ENCODE peak calls at places on chromosomes 4 and X, in ten cellular contexts. One of them, this sample, is unnamed.

GRCh38 chr4:73836373-73837269 is at the start of gene CXCL6:
- DNase-seq in tibial nerve: no peak
- DNase-seq in left ventricle myocardium inferior: peak; percentile 30
- DNase-seq in psoas muscle: peak; percentile 58
- DNase-seq in A549: no peak
- DNase-seq in body of pancreas: peak; percentile 46
- DNase-seq in CD8-positive, alpha-beta T cell: no peak
- DNase-seq in nephron progenitor cell: peak; percentile 66
- DNase-seq in lower lobe of right lung: peak; percentile 56
- DNase-seq in neural crest cell: peak; percentile 36
- DNase-seq in this sample: peak; percentile 56

GRCh38 chrX:141405486-141405877 is 163.2 kb upstream of the SPANXC start:
- DNase-seq in tibial nerve: no peak
- DNase-seq in left ventricle myocardium inferior: no peak
- DNase-seq in psoas muscle: no peak
- DNase-seq in A549: peak; percentile 70
- DNase-seq in body of pancreas: no peak
- DNase-seq in CD8-positive, alpha-beta T cell: no peak
- DNase-seq in nephron progenitor cell: no peak
- DNase-seq in lower lobe of right lung: no peak
- DNase-seq in neural crest cell: no peak
- DNase-seq in this sample: no peak

GRCh38 chr4:41281038-41281634 is 24.4 kb downstream of the UCHL1 start:
- DNase-seq in tibial nerve: peak; percentile 86
- DNase-seq in left ventricle myocardium inferior: no peak
- DNase-seq in psoas muscle: no peak
- DNase-seq in A549: peak; percentile 81
- DNase-seq in body of pancreas: peak; percentile 34
- DNase-seq in CD8-positive, alpha-beta T cell: peak; percentile 13
- DNase-seq in nephron progenitor cell: peak; percentile 57
- DNase-seq in lower lobe of right lung: no peak
- DNase-seq in neural crest cell: peak; percentile 53
- DNase-seq in this sample: peak; percentile 53

GRCh38 chrX:130746709-130747347 is 156.2 kb downstream of the ENOX2 start:
- DNase-seq in tibial nerve: no peak
- DNase-seq in left ventricle myocardium inferior: no peak
- DNase-seq in psoas muscle: no peak
- DNase-seq in A549: no peak
- DNase-seq in body of pancreas: no peak
- DNase-seq in CD8-positive, alpha-beta T cell: no peak
- DNase-seq in nephron progenitor cell: no peak
- DNase-seq in lower lobe of right lung: no peak
- DNase-seq in neural crest cell: no peak
- DNase-seq in this sample: no peak

GRCh38 chrX:66632473-66632872 is 6.4 kb downstream of the EDA2R start:
- DNase-seq in tibial nerve: no peak
- DNase-seq in left ventricle myocardium inferior: no peak
- DNase-seq in psoas muscle: no peak
- DNase-seq in A549: no peak
- DNase-seq in body of pancreas: no peak
- DNase-seq in CD8-positive, alpha-beta T cell: no peak
- DNase-seq in nephron progenitor cell: no peak
- DNase-seq in lower lobe of right lung: no peak
- DNase-seq in neural crest cell: no peak
- DNase-seq in this sample: no peak

GRCh38 chr4:115851918-115852766 is 738.7 kb upstream of the NDST4 start:
- DNase-seq in tibial nerve: peak; percentile 45
- DNase-seq in left ventricle myocardium inferior: no peak
- DNase-seq in psoas muscle: no peak
- DNase-seq in A549: no peak
- DNase-seq in body of pancreas: peak; percentile 78
- DNase-seq in CD8-positive, alpha-beta T cell: no peak
- DNase-seq in nephron progenitor cell: peak; percentile 69
- DNase-seq in lower lobe of right lung: peak; percentile 34
- DNase-seq in neural crest cell: peak; percentile 57
- DNase-seq in this sample: peak; percentile 54

GRCh38 chrX:9569875-9570274 is 105.0 kb downstream of the TBL1X start:
- DNase-seq in tibial nerve: no peak
- DNase-seq in left ventricle myocardium inferior: no peak
- DNase-seq in psoas muscle: no peak
- DNase-seq in A549: no peak
- DNase-seq in body of pancreas: no peak
- DNase-seq in CD8-positive, alpha-beta T cell: no peak
- DNase-seq in nephron progenitor cell: no peak
- DNase-seq in lower lobe of right lung: no peak
- DNase-seq in neural crest cell: no peak
- DNase-seq in this sample: no peak

GRCh38 chr4:52369649-52370048 is 289.5 kb downstream of the USP46 start:
- DNase-seq in tibial nerve: no peak
- DNase-seq in left ventricle myocardium inferior: no peak
- DNase-seq in psoas muscle: no peak
- DNase-seq in A549: no peak
- DNase-seq in body of pancreas: no peak
- DNase-seq in CD8-positive, alpha-beta T cell: no peak
- DNase-seq in nephron progenitor cell: no peak
- DNase-seq in lower lobe of right lung: no peak
- DNase-seq in neural crest cell: no peak
- DNase-seq in this sample: no peak

GRCh38 chr4:76554630-76555029 is 119.6 kb downstream of the SHROOM3 start:
- DNase-seq in tibial nerve: no peak
- DNase-seq in left ventricle myocardium inferior: no peak
- DNase-seq in psoas muscle: no peak
- DNase-seq in A549: no peak
- DNase-seq in body of pancreas: no peak
- DNase-seq in CD8-positive, alpha-beta T cell: no peak
- DNase-seq in nephron progenitor cell: no peak
- DNase-seq in lower lobe of right lung: no peak
- DNase-seq in neural crest cell: no peak
- DNase-seq in this sample: no peak

GRCh38 chr4:8882239-8882638 is 10.6 kb upstream of the HMX1 start:
- DNase-seq in tibial nerve: no peak
- DNase-seq in left ventricle myocardium inferior: no peak
- DNase-seq in psoas muscle: no peak
- DNase-seq in A549: no peak
- DNase-seq in body of pancreas: no peak
- DNase-seq in CD8-positive, alpha-beta T cell: no peak
- DNase-seq in nephron progenitor cell: no peak
- DNase-seq in lower lobe of right lung: no peak
- DNase-seq in neural crest cell: no peak
- DNase-seq in this sample: no peak

GRCh38 chr4:15459706-15460105 is 10.0 kb upstream of the CC2D2A start:
- DNase-seq in tibial nerve: no peak
- DNase-seq in left ventricle myocardium inferior: no peak
- DNase-seq in psoas muscle: no peak
- DNase-seq in A549: no peak
- DNase-seq in body of pancreas: no peak
- DNase-seq in CD8-positive, alpha-beta T cell: no peak
- DNase-seq in nephron progenitor cell: no peak
- DNase-seq in lower lobe of right lung: no peak
- DNase-seq in neural crest cell: no peak
- DNase-seq in this sample: no peak

GRCh38 chrX:1453951-1454785 is 1.5 kb upstream of the ASMTL start:
- DNase-seq in tibial nerve: peak; percentile 80
- DNase-seq in left ventricle myocardium inferior: peak; percentile 84
- DNase-seq in psoas muscle: peak; percentile 90
- DNase-seq in A549: peak; percentile 83
- DNase-seq in body of pancreas: peak; percentile 82
- DNase-seq in CD8-positive, alpha-beta T cell: peak; percentile 96
- DNase-seq in nephron progenitor cell: peak; percentile 92
- DNase-seq in lower lobe of right lung: peak; percentile 90
- DNase-seq in neural crest cell: peak; percentile 94
- DNase-seq in this sample: peak; percentile 86

GRCh38 chr4:99390060-99390459 is 37.5 kb upstream of the ADH1C start:
- DNase-seq in tibial nerve: no peak
- DNase-seq in left ventricle myocardium inferior: no peak
- DNase-seq in psoas muscle: no peak
- DNase-seq in A549: no peak
- DNase-seq in body of pancreas: no peak
- DNase-seq in CD8-positive, alpha-beta T cell: no peak
- DNase-seq in nephron progenitor cell: no peak
- DNase-seq in lower lobe of right lung: no peak
- DNase-seq in neural crest cell: no peak
- DNase-seq in this sample: no peak

GRCh38 chr4:158446106-158446505 is 75.6 kb upstream of the RXFP1 start:
- DNase-seq in tibial nerve: no peak
- DNase-seq in left ventricle myocardium inferior: no peak
- DNase-seq in psoas muscle: no peak
- DNase-seq in A549: no peak
- DNase-seq in body of pancreas: no peak
- DNase-seq in CD8-positive, alpha-beta T cell: no peak
- DNase-seq in nephron progenitor cell: no peak
- DNase-seq in lower lobe of right lung: no peak
- DNase-seq in neural crest cell: no peak
- DNase-seq in this sample: no peak

GRCh38 chr4:73408181-73408867 is 4.2 kb downstream of the ALB start:
- DNase-seq in tibial nerve: no peak
- DNase-seq in left ventricle myocardium inferior: no peak
- DNase-seq in psoas muscle: no peak
- DNase-seq in A549: no peak
- DNase-seq in body of pancreas: no peak
- DNase-seq in CD8-positive, alpha-beta T cell: no peak
- DNase-seq in nephron progenitor cell: no peak
- DNase-seq in lower lobe of right lung: no peak
- DNase-seq in neural crest cell: no peak
- DNase-seq in this sample: no peak

GRCh38 chr4:153488006-153488718 is 22.0 kb downstream of the TMEM131L start:
- DNase-seq in tibial nerve: no peak
- DNase-seq in left ventricle myocardium inferior: no peak
- DNase-seq in psoas muscle: no peak
- DNase-seq in A549: no peak
- DNase-seq in body of pancreas: no peak
- DNase-seq in CD8-positive, alpha-beta T cell: peak; percentile 71
- DNase-seq in nephron progenitor cell: no peak
- DNase-seq in lower lobe of right lung: no peak
- DNase-seq in neural crest cell: no peak
- DNase-seq in this sample: no peak

GRCh38 chr4:112927544-112927943 is 121.9 kb upstream of the ANK2 start:
- DNase-seq in tibial nerve: no peak
- DNase-seq in left ventricle myocardium inferior: no peak
- DNase-seq in psoas muscle: no peak
- DNase-seq in A549: no peak
- DNase-seq in body of pancreas: no peak
- DNase-seq in CD8-positive, alpha-beta T cell: no peak
- DNase-seq in nephron progenitor cell: no peak
- DNase-seq in lower lobe of right lung: no peak
- DNase-seq in neural crest cell: no peak
- DNase-seq in this sample: no peak

GRCh38 chr4:98653890-98654867 is 4.2 kb downstream of the TSPAN5 start:
- DNase-seq in tibial nerve: no peak
- DNase-seq in left ventricle myocardium inferior: no peak
- DNase-seq in psoas muscle: no peak
- DNase-seq in A549: peak; percentile 25
- DNase-seq in body of pancreas: no peak
- DNase-seq in CD8-positive, alpha-beta T cell: no peak
- DNase-seq in nephron progenitor cell: no peak
- DNase-seq in lower lobe of right lung: no peak
- DNase-seq in neural crest cell: no peak
- DNase-seq in this sample: no peak

GRCh38 chr4:87141428-87141827 is 79.0 kb downstream of the KLHL8 start:
- DNase-seq in tibial nerve: no peak
- DNase-seq in left ventricle myocardium inferior: no peak
- DNase-seq in psoas muscle: no peak
- DNase-seq in A549: no peak
- DNase-seq in body of pancreas: no peak
- DNase-seq in CD8-positive, alpha-beta T cell: no peak
- DNase-seq in nephron progenitor cell: no peak
- DNase-seq in lower lobe of right lung: no peak
- DNase-seq in neural crest cell: no peak
- DNase-seq in this sample: no peak

DNA sequence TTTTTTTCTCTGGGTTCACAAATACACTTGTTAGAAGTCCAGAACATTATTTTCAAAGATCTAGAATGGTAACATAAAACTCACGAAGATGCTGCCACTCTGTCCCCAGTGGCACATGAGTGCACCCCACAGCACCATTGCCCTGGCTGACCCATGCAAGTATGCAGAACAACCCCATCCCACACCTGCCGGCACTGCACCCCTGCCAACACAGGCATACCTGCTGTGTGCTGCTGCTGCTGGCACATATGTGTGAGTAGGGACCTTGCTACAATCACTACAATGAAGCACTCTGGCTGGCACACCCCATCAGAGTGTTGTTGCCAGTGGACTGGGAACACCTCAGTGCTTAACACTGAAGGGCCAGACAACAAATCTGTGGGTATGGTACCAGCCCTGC is 66.9 kb downstream of the CISD2 start:
- DNase-seq in tibial nerve: no peak
- DNase-seq in left ventricle myocardium inferior: no peak
- DNase-seq in psoas muscle: no peak
- DNase-seq in A549: no peak
- DNase-seq in body of pancreas: no peak
- DNase-seq in CD8-positive, alpha-beta T cell: no peak
- DNase-seq in nephron progenitor cell: no peak
- DNase-seq in lower lobe of right lung: no peak
- DNase-seq in neural crest cell: no peak
- DNase-seq in this sample: no peak
- TF ChIP-seq CTCF in tibial nerve: no peak
- TF ChIP-seq CTCF in left ventricle myocardium inferior: no peak
- TF ChIP-seq CTCF in psoas muscle: no peak
- TF ChIP-seq CTCF in A549: no peak
- TF ChIP-seq CTCF in body of pancreas: no peak
- TF ChIP-seq CTCF in CD8-positive, alpha-beta T cell: no peak
- TF ChIP-seq CTCF in nephron progenitor cell: no peak
- TF ChIP-seq CTCF in lower lobe of right lung: no peak
- TF ChIP-seq CTCF in neural crest cell: no peak
- TF ChIP-seq CTCF in this sample: no peak

GRCh38 chr4:146654976-146655761 is 16.5 kb downstream of the POU4F2 start:
- DNase-seq in tibial nerve: no peak
- DNase-seq in left ventricle myocardium inferior: no peak
- DNase-seq in psoas muscle: no peak
- DNase-seq in A549: no peak
- DNase-seq in body of pancreas: peak; percentile 23
- DNase-seq in CD8-positive, alpha-beta T cell: no peak
- DNase-seq in nephron progenitor cell: peak; percentile 82
- DNase-seq in lower lobe of right lung: no peak
- DNase-seq in neural crest cell: peak; percentile 41
- DNase-seq in this sample: peak; percentile 20
- TF ChIP-seq CTCF in tibial nerve: no peak
- TF ChIP-seq CTCF in left ventricle myocardium inferior: peak; percentile 28
- TF ChIP-seq CTCF in psoas muscle: no peak
- TF ChIP-seq CTCF in A549: no peak
- TF ChIP-seq CTCF in body of pancreas: no peak
- TF ChIP-seq CTCF in CD8-positive, alpha-beta T cell: no peak
- TF ChIP-seq CTCF in nephron progenitor cell: no peak
- TF ChIP-seq CTCF in lower lobe of right lung: no peak
- TF ChIP-seq CTCF in neural crest cell: peak; percentile 33
- TF ChIP-seq CTCF in this sample: no peak

GRCh38 chrX:111360839-111361238 is 51.2 kb downstream of the DCX start:
- DNase-seq in tibial nerve: no peak
- DNase-seq in left ventricle myocardium inferior: no peak
- DNase-seq in psoas muscle: no peak
- DNase-seq in A549: no peak
- DNase-seq in body of pancreas: no peak
- DNase-seq in CD8-positive, alpha-beta T cell: no peak
- DNase-seq in nephron progenitor cell: no peak
- DNase-seq in lower lobe of right lung: no peak
- DNase-seq in neural crest cell: no peak
- DNase-seq in this sample: no peak
- TF ChIP-seq CTCF in tibial nerve: no peak
- TF ChIP-seq CTCF in left ventricle myocardium inferior: no peak
- TF ChIP-seq CTCF in psoas muscle: no peak
- TF ChIP-seq CTCF in A549: no peak
- TF ChIP-seq CTCF in body of pancreas: no peak
- TF ChIP-seq CTCF in CD8-positive, alpha-beta T cell: no peak
- TF ChIP-seq CTCF in nephron progenitor cell: no peak
- TF ChIP-seq CTCF in lower lobe of right lung: no peak
- TF ChIP-seq CTCF in neural crest cell: peak; percentile 38
- TF ChIP-seq CTCF in this sample: no peak

GRCh38 chr4:96352051-96352517 is 512.2 kb downstream of the PDHA2 start:
- DNase-seq in tibial nerve: no peak
- DNase-seq in left ventricle myocardium inferior: no peak
- DNase-seq in psoas muscle: no peak
- DNase-seq in A549: no peak
- DNase-seq in body of pancreas: peak; percentile 8
- DNase-seq in CD8-positive, alpha-beta T cell: no peak
- DNase-seq in nephron progenitor cell: peak; percentile 10
- DNase-seq in lower lobe of right lung: no peak
- DNase-seq in neural crest cell: peak; percentile 17
- DNase-seq in this sample: peak; percentile 36
- TF ChIP-seq CTCF in tibial nerve: no peak
- TF ChIP-seq CTCF in left ventricle myocardium inferior: peak; percentile 44
- TF ChIP-seq CTCF in psoas muscle: peak; percentile 5
- TF ChIP-seq CTCF in A549: no peak
- TF ChIP-seq CTCF in body of pancreas: no peak
- TF ChIP-seq CTCF in CD8-positive, alpha-beta T cell: no peak
- TF ChIP-seq CTCF in nephron progenitor cell: peak; percentile 31
- TF ChIP-seq CTCF in lower lobe of right lung: no peak
- TF ChIP-seq CTCF in neural crest cell: peak; percentile 63
- TF ChIP-seq CTCF in this sample: no peak

This sample was measured in Calu3.